ENCODE peak calls at places on chromosomes 3 and 15, in five cellular contexts. U is H9, A is H1, S is neuronal stem cell, I is trophoblast cell. J is an unnamed sample.
A peak's percentile ranks its signal among the peaks of the same experiment; 100 is the strongest.

GRCh38 chr3:22594990-22595389 is 608.1 kb upstream of the UBE2E2 start:
- DNase-seq in U (no peak), A (no peak), S (no peak), I (no peak), J (no peak)

GRCh38 chr3:127403795-127404194 is 115.9 kb upstream of the PRR20G start:
- DNase-seq in S (no peak), U (no peak), A (no peak), I (no peak), J (no peak)

GRCh38 chr3:134197681-134198261 is 52.9 kb downstream of the RYK start:
- DNase-seq in S (no peak), A (no peak), I (peak; percentile 82), U (no peak), J (peak; percentile 76)

GRCh38 chr3:191997579-191998268 is 536.8 kb downstream of the PYDC2 start:
- DNase-seq in U (no peak), S (peak; percentile 56), A (no peak), I (no peak), J (no peak)

GRCh38 chr15:62607643-62608042 is 434.9 kb upstream of the TPM1 start:
- DNase-seq in A (no peak), U (no peak), I (no peak), S (no peak), J (peak; percentile 71)

GRCh38 chr15:63905558-63906265 is 72.0 kb upstream of the HERC1 start:
- DNase-seq in I (no peak), U (no peak), A (no peak), S (no peak), J (no peak)

GRCh38 chr3:195551381-195551978 is 8.4 kb upstream of the PPP1R2 start:
- DNase-seq in S (no peak), U (no peak), I (no peak), A (no peak), J (no peak)

GRCh38 chr3:151135548-151136337 is 50.3 kb downstream of the MED12L start:
- DNase-seq in S (no peak), U (no peak), I (no peak), A (no peak), J (no peak)

GRCh38 chr3:73623996-73624362 is 762 bp downstream of the PDZRN3 start:
- DNase-seq in S (no peak), I (peak; percentile 72), U (peak; percentile 67), A (peak; percentile 57), J (peak; percentile 84)

GRCh38 chr3:156729460-156730179 is 55.2 kb downstream of the TIPARP start:
- DNase-seq in A (no peak), S (no peak), I (peak; percentile 10), U (no peak), J (no peak)

GRCh38 chr3:35523838-35524237 is 115.5 kb upstream of the ARPP21 start:
- DNase-seq in I (peak; percentile 4), U (no peak), S (no peak), A (no peak), J (no peak)

GRCh38 chr15:81113204-81113657 is 20.8 kb upstream of the CFAP161 start:
- DNase-seq in I (no peak), A (no peak), S (no peak), U (no peak), J (no peak)

GRCh38 chr3:136632625-136633081 is 119.5 kb downstream of the STAG1 start:
- DNase-seq in I (no peak), U (no peak), A (no peak), S (no peak), J (no peak)

GRCh38 chr3:29695201-29695904 is 414.5 kb downstream of the RBMS3 start:
- DNase-seq in A (no peak), I (peak; percentile 66), S (no peak), U (no peak), J (peak; percentile 84)

GRCh38 chr15:77830041-77830440 is 197.3 kb upstream of the LINGO1 start:
- DNase-seq in I (no peak), S (no peak), A (no peak), U (peak; percentile 22), J (peak; percentile 79)

GRCh38 chr3:10601131-10601856 is 95.9 kb upstream of the ATP2B2 start:
- DNase-seq in S (no peak), A (no peak), I (no peak), U (no peak), J (no peak)

GRCh38 chr3:128278761-128279593 is 125.7 kb downstream of the EEFSEC start:
- DNase-seq in I (peak; percentile 25), S (peak; percentile 26), U (peak; percentile 58), A (no peak), J (peak; percentile 71)

GRCh38 chr3:127212231-127212630 is 19.3 kb downstream of the PRR23E start:
- DNase-seq in S (no peak), A (no peak), I (no peak), U (no peak), J (no peak)

GRCh38 chr15:58399737-58400136 is 32.1 kb upstream of the LIPC start:
- DNase-seq in A (no peak), U (no peak), I (no peak), S (no peak), J (no peak)

GRCh38 chr15:82548700-82549099 is 8.4 kb upstream of the RPS17 start:
- DNase-seq in S (no peak), A (no peak), U (no peak), I (no peak), J (no peak)

GRCh38 chr15:88574062-88574461 is 27.6 kb upstream of the DET1 start:
- DNase-seq in U (no peak), S (no peak), A (no peak), I (no peak), J (no peak)

GRCh38 chr3:117700573-117701360 is 991.2 kb downstream of the TUSC7 start:
- DNase-seq in U (no peak), A (no peak), I (no peak), S (no peak), J (no peak)

GRCh38 chr3:149581248-149581647 is 76.6 kb downstream of the WWTR1 start:
- DNase-seq in I (no peak), S (no peak), A (no peak), U (no peak), J (peak; percentile 44)

GRCh38 chr3:166123576-166123975 is 286.4 kb upstream of the BCHE start:
- DNase-seq in I (peak; percentile 15), A (no peak), S (no peak), U (no peak), J (peak; percentile 59)
- H2BK12ac ChIP-seq in I (no peak overlapping the region), A (no peak overlapping the region), S (no peak overlapping the region), U (no peak overlapping the region), J (no peak overlapping the region)

GRCh38 chr15:71109130-71109529 is 6.1 kb upstream of the THSD4 start:
- DNase-seq in A (no peak), S (no peak), I (peak; percentile 26), U (no peak), J (peak; percentile 14)

GRCh38 chr15:71110800-71111565 is 4.3 kb upstream of the THSD4 start:
- DNase-seq in S (no peak), U (peak; percentile 23), A (no peak), I (peak; percentile 90), J (peak; percentile 31)

GRCh38 chr15:71107501-71107815 is 7.8 kb upstream of the THSD4 start:
- DNase-seq in A (no peak), I (no peak), S (no peak), U (no peak), J (no peak)

GRCh38 chr15:71111950-71112349 is 3.3 kb upstream of the THSD4 start:
- DNase-seq in U (peak; percentile 17), S (no peak), A (no peak), I (no peak), J (no peak)

DNA sequence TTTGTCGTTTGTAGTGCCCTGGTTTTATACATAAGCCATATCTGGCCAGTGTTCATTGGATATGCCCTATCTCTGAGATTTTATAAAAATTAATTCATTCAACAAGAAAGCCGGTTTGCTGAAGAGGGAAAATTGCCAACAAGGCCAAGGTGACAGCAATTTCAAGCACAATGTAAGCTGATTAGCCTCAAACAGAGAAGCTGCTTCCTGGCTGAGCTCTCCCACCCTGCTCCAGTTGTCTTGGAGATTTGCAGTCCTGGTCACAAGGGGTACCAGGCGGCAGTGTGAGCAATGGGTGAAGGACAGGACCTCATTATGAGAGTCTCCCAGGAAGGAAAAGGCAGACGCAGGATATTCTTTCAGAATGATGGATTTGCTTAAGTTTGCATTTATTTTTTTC is 5.4 kb upstream of the THSD4 start:
- DNase-seq in U (peak; percentile 24), S (no peak), A (no peak), I (no peak), J (no peak)
- H3K4ac ChIP-seq in U (no peak overlapping the region), S (no peak overlapping the region), A (no peak overlapping the region), I (no peak overlapping the region), J (no peak overlapping the region)

GRCh38 chr15:51133140-51133630 is 38.5 kb upstream of the TNFAIP8L3 start:
- DNase-seq in A (no peak), I (no peak), U (no peak), S (no peak), J (peak; percentile 22)

GRCh38 chr15:51134416-51135199 is 39.9 kb upstream of the TNFAIP8L3 start:
- DNase-seq in A (no peak), S (no peak), I (no peak), U (no peak), J (no peak)

GRCh38 chr15:51131596-51132290 is 37.0 kb upstream of the TNFAIP8L3 start:
- DNase-seq in S (no peak), I (no peak), U (no peak), A (no peak), J (no peak)

GRCh38 chr15:51130344-51130743 is 35.6 kb upstream of the TNFAIP8L3 start:
- DNase-seq in A (no peak), S (no peak), U (no peak), I (no peak), J (no peak)

DNA sequence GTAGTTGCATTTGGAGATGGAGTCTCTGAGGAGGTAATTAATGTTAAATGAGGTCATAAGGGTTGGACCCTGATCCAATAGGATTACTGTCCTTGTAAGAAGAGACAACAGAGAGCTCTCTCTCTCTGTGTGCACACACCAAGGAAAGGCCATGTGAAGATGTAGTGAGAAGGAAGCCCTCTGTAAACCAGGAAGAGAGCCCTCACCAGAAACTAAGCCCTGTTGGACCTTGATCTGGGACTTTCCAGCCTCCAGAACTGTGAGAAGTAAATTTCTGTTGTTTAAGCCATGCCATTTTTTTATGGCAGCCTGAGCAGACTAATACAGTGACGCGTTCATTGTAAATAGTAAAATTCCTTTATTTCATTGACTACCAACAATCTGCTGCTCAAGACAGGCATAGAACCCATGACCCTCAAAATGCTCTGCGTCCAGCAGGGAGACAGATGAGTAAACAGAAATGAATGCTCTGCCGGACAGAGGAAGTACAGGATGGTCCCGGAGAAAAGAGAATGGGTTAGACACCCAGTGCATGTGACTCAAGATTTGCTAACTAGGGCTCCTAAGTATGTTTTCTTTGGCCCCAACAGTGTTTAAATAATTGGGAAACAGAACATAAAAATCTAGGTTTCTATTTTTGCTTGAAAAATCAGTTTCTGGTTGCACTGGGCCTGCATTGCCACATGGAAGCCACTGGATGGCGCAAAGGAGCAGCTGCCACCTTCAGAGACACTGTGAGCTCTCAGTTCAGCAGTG is 37.9 kb upstream of the TNFAIP8L3 start:
- DNase-seq in U (peak; percentile 50), A (no peak), I (peak; percentile 51), S (peak; percentile 35), J (peak; percentile 88)
- H2BK120ac ChIP-seq in U (no peak overlapping the region), A (no peak overlapping the region), I (no peak overlapping the region), S (no peak overlapping the region), J (no peak overlapping the region)

GRCh38 chr15:53038542-53038941 is 248.4 kb upstream of the ONECUT1 start:
- DNase-seq in I (no peak), S (no peak), A (no peak), U (no peak), J (no peak)

GRCh38 chr15:53036641-53037040 is 246.5 kb upstream of the ONECUT1 start:
- DNase-seq in I (no peak), S (no peak), A (no peak), U (no peak), J (no peak)

GRCh38 chr15:53033709-53034108 is 243.6 kb upstream of the ONECUT1 start:
- DNase-seq in S (no peak), I (no peak), U (no peak), A (no peak), J (no peak)

GRCh38 chr15:53034767-53035245 is 244.7 kb upstream of the ONECUT1 start:
- DNase-seq in S (no peak), A (no peak), U (no peak), I (no peak), J (no peak)

GRCh38 chr15:53037904-53038303 is 247.8 kb upstream of the ONECUT1 start:
- DNase-seq in S (no peak), I (no peak), A (no peak), U (no peak), J (no peak)
- H2BK12ac ChIP-seq in S (no peak overlapping the region), I (no peak overlapping the region), A (no peak overlapping the region), U (no peak overlapping the region), J (no peak overlapping the region)